ENCODE peak calls at places on chromosomes 6 and 20, in four cellular contexts. R is breast epithelium; C is stimulated activated naive CD4-positive, alpha-beta T cell treated with Interleukin-2 at 50 U/mL for 16 hours; H is cardiac fibroblast. T is an unnamed sample.

GRCh38 chr6:11364971-11365397 is 132.5 kb upstream of the NEDD9 start:
- DNase-seq in R (peak), C (no peak), H (peak), T (no peak)

GRCh38 chr20:23136893-23137745 is 51.0 kb upstream of the CD93 start:
- DNase-seq in R (no peak), C (no peak), H (no peak), T (no peak)

GRCh38 chr20:13494019-13494418 is 144.7 kb downstream of the TASP1 start:
- DNase-seq in R (no peak), C (no peak), H (peak), T (no peak)

GRCh38 chr6:80329496-80329895 is 223.0 kb downstream of the BCKDHB start:
- DNase-seq in R (no peak), C (no peak), H (no peak), T (no peak)

GRCh38 chr6:148747493-148748160 is 797 bp downstream of the UST start:
- DNase-seq in R (peak), C (peak), H (peak), T (no peak)

GRCh38 chr6:132598473-132598872 is 8.9 kb upstream of the TAAR5 start:
- DNase-seq in R (no peak), C (no peak), H (peak), T (no peak)

GRCh38 chr6:93468291-93468690 is 48.9 kb upstream of the EPHA7 start:
- DNase-seq in R (no peak), C (no peak), H (peak), T (no peak)

GRCh38 chr6:135796884-135797283 is 54.6 kb upstream of the PDE7B start:
- DNase-seq in R (no peak), C (no peak), H (peak), T (no peak)

GRCh38 chr20:16662462-16662861 is 67.4 kb upstream of the SNRPB2 start:
- DNase-seq in R (no peak), C (no peak), H (no peak), T (no peak)

GRCh38 chr6:109393882-109394281 is 11.6 kb upstream of the CD164 start:
- DNase-seq in R (no peak), C (no peak), H (no peak), T (no peak)

GRCh38 chr6:139872635-139873034 is 498.2 kb upstream of the CITED2 start:
- DNase-seq in R (no peak), C (no peak), H (no peak), T (no peak)

GRCh38 chr20:22918286-22918983 is 116.7 kb upstream of the SSTR4 start:
- DNase-seq in R (no peak), C (no peak), H (peak), T (no peak)

GRCh38 chr6:105675715-105676397 is 273.0 kb upstream of the PREP start:
- DNase-seq in R (no peak), C (no peak), H (peak), T (no peak)

GRCh38 chr20:44695295-44696230 is 19.6 kb upstream of the CCN5 start:
- DNase-seq in R (no peak), C (no peak), H (peak), T (no peak)

GRCh38 chr20:63022501-63022900 is 15.7 kb upstream of the BHLHE23 start:
- DNase-seq in R (no peak), C (no peak), H (no peak), T (no peak)

GRCh38 chr6:140071601-140072062 is 697.2 kb upstream of the CITED2 start:
- DNase-seq in R (no peak), C (no peak), H (peak), T (no peak)

GRCh38 chr20:47099749-47100515 is 205.3 kb downstream of the EYA2 start:
- DNase-seq in R (peak), C (no peak), H (peak), T (no peak)

GRCh38 chr6:17289491-17290106 is 8.4 kb downstream of the RBM24 start:
- DNase-seq in R (no peak), C (no peak), H (peak), T (no peak)

T was measured in GOT3.